ENCODE peak calls at places on chromosomes 13 and 19, in seven cellular contexts. P is adrenal gland; E is ELR; W is stimulated activated CD8-positive, alpha-beta memory T cell treated with anti-CD3 and anti-CD28 coated beads, Interleukin-15, amount 100 ng/mL, for 24 hours; T is pons; A is HEK293T; H is neural crest cell. C is an unnamed sample.
A peak's percentile ranks its signal among the peaks of the same experiment; 100 is the strongest.

GRCh38 chr13:97844151-97844550 is 109.3 kb upstream of the IPO5 start:
- DNase-seq in P (no peak), E (no peak), W (no peak), T (no peak), A (no peak), H (no peak), C (no peak)

GRCh38 chr19:51799311-51799997 is 4.5 kb downstream of the FPR3 start:
- DNase-seq in P (peak; percentile 92), E (peak; percentile 95), W (no peak), T (peak; percentile 77), A (no peak), H (no peak), C (no peak)

GRCh38 chr13:41502021-41502420 is 44.7 kb downstream of the RGCC start:
- DNase-seq in P (no peak), E (no peak), W (no peak), T (no peak), A (no peak), H (no peak), C (no peak)

GRCh38 chr19:33273065-33273736 is 29.1 kb downstream of the CEBPA start:
- DNase-seq in P (no peak), E (no peak), W (no peak), T (no peak), A (no peak), H (no peak), C (peak; percentile 27)

GRCh38 chr19:18762125-18763023 is 28.7 kb downstream of the COMP start:
- DNase-seq in P (peak; percentile 86), E (no peak), W (no peak), T (peak; percentile 45), A (no peak), H (no peak), C (no peak)

GRCh38 chr19:21439372-21439771 is 42.4 kb downstream of the ZNF493 start:
- DNase-seq in P (no peak), E (no peak), W (no peak), T (no peak), A (no peak), H (no peak), C (no peak)

GRCh38 chr13:30234763-30235162 is 72.6 kb downstream of the KATNAL1 start:
- DNase-seq in P (no peak), E (peak; percentile 49), W (no peak), T (no peak), A (no peak), H (no peak), C (no peak)

GRCh38 chr19:38496603-38497487 is 63.4 kb downstream of the RYR1 start:
- DNase-seq in P (peak; percentile 77), E (no peak), W (no peak), T (no peak), A (no peak), H (no peak), C (no peak)

GRCh38 chr13:73521291-73521626 is 462.5 kb downstream of the KLF5 start:
- DNase-seq in P (no peak), E (no peak), W (no peak), T (no peak), A (no peak), H (no peak), C (no peak)

GRCh38 chr19:16094360-16095070 is 17.2 kb upstream of the RAB8A start:
- DNase-seq in P (no peak), E (no peak), W (no peak), T (no peak), A (no peak), H (no peak), C (no peak)

GRCh38 chr13:114120486-114121430 is 11.7 kb downstream of the RASA3 start:
- DNase-seq in P (no peak), E (no peak), W (no peak), T (no peak), A (no peak), H (no peak), C (no peak)

GRCh38 chr19:41795031-41795461 is 1.3 kb upstream of the CEACAM3 start:
- DNase-seq in P (peak; percentile 57), E (peak; percentile 59), W (no peak), T (peak; percentile 25), A (peak; percentile 27), H (peak; percentile 48), C (peak; percentile 53)

GRCh38 chr19:1355974-1356865 is 27.5 kb upstream of the NDUFS7 start:
- DNase-seq in P (peak; percentile 57), E (no peak), W (no peak), T (no peak), A (no peak), H (no peak), C (no peak)

GRCh38 chr13:38045278-38046048 is 175.9 kb upstream of the TRPC4 start:
- DNase-seq in P (no peak), E (peak; percentile 58), W (no peak), T (no peak), A (peak; percentile 37), H (no peak), C (no peak)

GRCh38 chr19:9865732-9866627 is 30.9 kb downstream of the PIN1 start:
- DNase-seq in P (no peak), E (no peak), W (no peak), T (peak; percentile 28), A (no peak), H (no peak), C (no peak)

GRCh38 chr19:32407004-32407992 is 1.7 kb downstream of the DPY19L3 start:
- DNase-seq in P (no peak), E (peak; percentile 17), W (no peak), T (no peak), A (no peak), H (no peak), C (peak; percentile 43)

GRCh38 chr19:18225702-18226468 is at the start of gene PDE4C:
- DNase-seq in P (no peak), E (peak; percentile 37), W (no peak), T (no peak), A (no peak), H (no peak), C (peak; percentile 53)

GRCh38 chr13:97339019-97339988 is 94.7 kb upstream of the RAP2A start:
- DNase-seq in P (peak; percentile 61), E (peak; percentile 88), W (no peak), T (peak; percentile 72), A (no peak), H (no peak), C (no peak)

GRCh38 chr13:28097503-28097902 is 2.9 kb downstream of the FLT3 start:
- DNase-seq in P (no peak), E (peak; percentile 9), W (no peak), T (no peak), A (no peak), H (no peak), C (no peak)

GRCh38 chr19:58356971-58357797 is 3.9 kb upstream of the A1BG start:
- DNase-seq in P (no peak), E (no peak), W (no peak), T (no peak), A (no peak), H (no peak), C (no peak)

GRCh38 chr13:77946522-77946921 is 27.9 kb upstream of the EDNRB start:
- DNase-seq in P (no peak), E (no peak), W (no peak), T (no peak), A (no peak), H (no peak), C (no peak)

GRCh38 chr19:50311723-50312635 is 17.2 kb downstream of the KCNC3 start:
- DNase-seq in P (no peak), E (peak; percentile 28), W (no peak), T (no peak), A (peak; percentile 73), H (peak; percentile 52), C (peak; percentile 76)

C was measured in nephron progenitor cell.